ENCODE peak calls at places on chromosome X, in five cellular contexts. K, G, R, A and I are unnamed samples.

GRCh38 chrX:83416273-83416672 is 91.8 kb upstream of the POU3F4 start:
- DNase-seq in K (no peak), G (no peak), R (peak; percentile 40), A (no peak), I (no peak)

GRCh38 chrX:103793541-103793932 is 16.9 kb downstream of the PLP1 start:
- DNase-seq in K (peak; percentile 15), G (no peak), R (no peak), A (no peak), I (no peak)

GRCh38 chrX:16444353-16444752 is 205.6 kb upstream of the S100G start:
- DNase-seq in K (peak; percentile 84), G (no peak), R (no peak), A (no peak), I (no peak)

GRCh38 chrX:24928114-24928513 is 87.7 kb downstream of the ARX start:
- DNase-seq in K (no peak), G (no peak), R (no peak), A (no peak), I (no peak)

GRCh38 chrX:18994713-18995112 is 10.8 kb upstream of the PHKA2 start:
- DNase-seq in K (peak; percentile 85), G (no peak), R (no peak), A (no peak), I (no peak)

GRCh38 chrX:36071064-36071463 is 151.5 kb downstream of the CFAP47 start:
- DNase-seq in K (no peak), G (no peak), R (no peak), A (no peak), I (no peak)

GRCh38 chrX:134676440-134676839 is 18.2 kb upstream of the PLAC1 start:
- DNase-seq in K (peak; percentile 81), G (no peak), R (no peak), A (no peak), I (no peak)

GRCh38 chrX:50913520-50913919 is 3.0 kb downstream of the BMP15 start:
- DNase-seq in K (no peak), G (no peak), R (no peak), A (no peak), I (no peak)

GRCh38 chrX:69073721-69074120 is 91.5 kb downstream of the PJA1 start:
- DNase-seq in K (no peak), G (no peak), R (no peak), A (no peak), I (no peak)

GRCh38 chrX:16022580-16023170 is 100.7 kb upstream of the GRPR start:
- DNase-seq in K (peak; percentile 64), G (no peak), R (no peak), A (no peak), I (no peak)

GRCh38 chrX:15882704-15883539 is 28.3 kb upstream of the AP1S2 start:
- DNase-seq in K (peak; percentile 36), G (no peak), R (peak; percentile 46), A (no peak), I (no peak)

GRCh38 chrX:24494544-24495113 is 29.5 kb downstream of the PDK3 start:
- DNase-seq in K (peak; percentile 82), G (no peak), R (no peak), A (no peak), I (peak; percentile 71)

GRCh38 chrX:130110379-130111219 is at the start of gene ELF4:
- DNase-seq in K (no peak), G (no peak), R (peak; percentile 55), A (peak; percentile 85), I (peak; percentile 61)

GRCh38 chrX:130111935-130112221 is 1.6 kb upstream of the ELF4 start:
- DNase-seq in K (no peak), G (no peak), R (no peak), A (peak; percentile 26), I (no peak)

GRCh38 chrX:130109429-130110378 is 593 bp downstream of the ELF4 start:
- DNase-seq in K (no peak), G (no peak), R (no peak), A (peak; percentile 38), I (no peak)

GRCh38 chrX:130108647-130109428 is 1.5 kb downstream of the ELF4 start:
- DNase-seq in K (no peak), G (no peak), R (no peak), A (peak; percentile 61), I (peak; percentile 70)

DNA sequence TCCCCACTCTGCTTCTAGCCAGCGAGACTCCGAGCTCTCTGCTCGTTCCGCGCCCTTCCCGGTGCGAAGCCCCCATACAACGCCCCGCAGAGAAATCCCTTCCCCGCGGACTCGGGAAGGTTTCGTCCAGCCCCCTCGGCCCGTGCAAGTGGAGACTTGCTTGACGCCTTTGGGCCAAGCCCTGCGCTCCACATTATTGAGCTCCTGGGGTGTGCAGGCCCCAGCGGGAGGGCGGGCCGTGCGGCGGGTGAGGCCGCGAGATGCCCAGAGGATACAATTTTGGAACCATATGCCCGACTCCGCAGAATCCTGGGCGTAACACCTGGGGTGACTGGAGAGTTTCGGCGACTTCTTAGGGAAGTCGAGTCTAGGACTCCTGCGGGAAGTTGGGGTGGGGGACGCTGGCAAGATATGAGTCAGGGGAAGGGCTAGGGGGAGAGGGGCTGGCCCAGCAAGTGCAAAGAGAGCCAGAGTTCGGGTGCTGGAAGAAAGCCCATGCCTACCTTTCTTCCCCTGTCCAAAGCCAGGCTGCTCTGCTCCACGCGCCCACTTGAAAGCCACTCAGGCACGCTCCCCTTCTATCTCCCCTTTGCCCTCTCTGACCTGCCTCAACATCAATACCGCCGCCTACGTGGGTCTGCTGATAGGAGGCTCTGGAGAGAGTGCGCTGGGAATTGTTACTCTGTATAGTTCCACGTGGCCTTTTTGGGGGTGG is 1.1 kb upstream of the ELF4 start:
- DNase-seq in K (no peak), G (no peak), R (no peak), A (no peak), I (peak; percentile 31)
- H3K27ac ChIP-seq in K (peak overlapping the region; percentile 50), G (no peak overlapping the region), R (no peak overlapping the region), A (peak overlapping the region; percentile 84), I (peak overlapping the region; percentile 40)

GRCh38 chrX:130121505-130121800 is 11.2 kb upstream of the ELF4 start:
- DNase-seq in K (no peak), G (no peak), R (no peak), A (no peak), I (no peak)
- H3K9ac ChIP-seq in K (peak overlapping the region; percentile 67), G (no peak overlapping the region), R (no peak overlapping the region), A (peak overlapping the region; percentile 92), I (no peak overlapping the region)

GRCh38 chrX:65667157-65667502 is 324 bp upstream of the MSN start:
- DNase-seq in K (no peak), G (no peak), R (no peak), A (no peak), I (no peak)
- H3K4me3 ChIP-seq in K (no peak overlapping the region), G (no peak overlapping the region), R (no peak overlapping the region), A (peak overlapping the region; percentile 90), I (peak overlapping the region; percentile 53)

DNA sequence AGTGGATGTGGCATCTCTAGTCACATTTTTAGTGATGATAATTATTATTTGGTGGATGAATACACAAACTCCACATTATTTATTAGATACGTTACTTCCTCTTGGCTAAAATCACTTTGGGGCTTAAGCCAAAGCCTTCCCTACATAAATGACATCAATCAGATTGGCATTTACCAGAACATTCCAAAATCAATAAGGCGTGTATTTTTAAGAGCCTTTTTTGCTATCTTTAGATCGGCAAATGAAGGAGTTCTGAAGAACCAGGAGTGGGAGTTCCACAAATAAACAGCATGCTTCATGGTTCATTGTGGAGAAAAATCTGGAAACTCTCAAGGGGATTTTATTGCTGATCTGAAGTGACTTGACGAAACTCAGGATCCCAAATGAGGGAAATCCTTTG is 89.7 kb downstream of the AMELX start:
- DNase-seq in K (no peak), G (no peak), R (no peak), A (no peak), I (no peak)
- H3K27ac ChIP-seq in K (no peak overlapping the region), G (no peak overlapping the region), R (no peak overlapping the region), A (peak overlapping the region; percentile 49), I (no peak overlapping the region)

DNA sequence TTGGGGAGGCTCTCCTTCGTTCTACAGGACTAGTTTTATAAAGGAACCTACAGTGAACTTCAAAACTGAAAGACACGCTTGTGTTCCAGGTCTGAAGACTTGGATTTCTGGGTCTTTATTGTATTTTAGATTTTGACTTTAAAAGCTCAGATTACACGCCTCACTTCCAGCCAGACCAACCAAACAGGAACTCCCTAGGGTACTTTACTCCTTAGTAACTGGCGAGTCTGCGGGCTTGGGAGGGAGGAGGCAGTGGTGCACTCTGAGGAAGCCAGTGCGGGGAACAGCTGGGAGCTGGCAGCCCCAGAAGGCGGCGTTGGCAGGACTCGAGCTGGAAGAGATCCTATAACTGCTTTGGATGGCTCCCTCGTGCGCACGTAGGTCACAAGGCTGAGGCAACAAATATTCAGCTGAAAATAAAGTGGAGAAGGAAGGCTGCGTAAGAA is 388 bp upstream of the PHKA1 start:
- DNase-seq in K (peak; percentile 63), G (peak; percentile 5), R (no peak), A (no peak), I (peak; percentile 52)
- H3K9ac ChIP-seq in K (peak overlapping the region; percentile 69), G (no peak overlapping the region), R (peak overlapping the region; percentile 58), A (peak overlapping the region; percentile 77), I (no peak overlapping the region)

GRCh38 chrX:119880552-119881437 is 9.2 kb downstream of the NDUFA1 start:
- DNase-seq in K (peak; percentile 29), G (no peak), R (peak; percentile 86), A (peak; percentile 57), I (peak; percentile 24)

GRCh38 chrX:119887721-119888425 is 7.8 kb upstream of the AKAP14 start:
- DNase-seq in K (peak; percentile 30), G (no peak), R (no peak), A (peak; percentile 62), I (peak; percentile 77)

GRCh38 chrX:119880076-119880475 is 8.4 kb downstream of the NDUFA1 start:
- DNase-seq in K (no peak), G (no peak), R (peak; percentile 80), A (no peak), I (no peak)

DNA sequence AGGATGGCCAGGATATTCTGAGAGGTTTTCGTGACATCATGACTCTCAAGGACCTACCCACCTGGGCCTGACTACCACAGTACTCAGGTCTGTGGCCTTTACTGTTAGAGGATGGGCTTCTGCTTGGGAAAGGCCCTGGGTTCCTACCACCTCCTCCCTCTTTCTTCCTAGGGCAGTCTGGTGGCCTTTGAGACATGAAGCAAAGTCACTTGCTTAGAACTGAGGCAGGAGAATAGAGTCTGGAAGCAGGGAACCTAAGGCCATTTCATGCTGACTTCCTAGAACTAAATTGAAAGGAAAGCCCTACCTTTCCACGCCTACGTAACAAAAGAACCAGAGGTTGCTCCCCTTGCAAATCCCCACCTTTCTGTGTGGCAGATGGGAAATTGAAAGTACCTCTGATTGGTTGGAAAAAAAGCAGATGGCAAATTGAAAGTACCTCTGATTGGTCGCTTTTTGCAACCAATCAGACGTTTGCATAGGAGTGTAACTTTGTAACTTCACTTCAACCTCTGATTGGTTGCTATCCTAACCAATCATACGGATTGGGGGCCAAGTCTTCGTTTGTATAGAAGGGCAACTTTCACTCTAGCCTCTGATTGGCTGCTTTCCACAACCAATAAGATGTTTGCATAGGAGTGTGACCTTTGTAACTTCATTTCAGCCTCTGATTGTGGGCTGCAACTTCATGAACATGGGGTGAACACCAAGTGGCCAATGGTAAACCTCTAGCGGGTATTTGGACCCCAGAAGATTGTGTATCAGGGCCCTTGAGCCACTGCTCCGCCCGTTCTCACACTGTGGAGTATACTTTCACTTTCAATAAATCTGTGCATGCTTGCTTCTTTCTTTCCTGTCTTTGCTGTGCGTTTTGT is 9.9 kb upstream of the AKAP14 start:
- DNase-seq in K (no peak), G (no peak), R (peak; percentile 93), A (peak; percentile 38), I (peak; percentile 29)
- H3K4me3 ChIP-seq in K (no peak overlapping the region), G (no peak overlapping the region), R (peak overlapping the region; percentile 54), A (no peak overlapping the region), I (no peak overlapping the region)